ENCODE peak calls at places on chromosomes 4 and X, in seven cellular contexts. N is ascending aorta; A is NCI-H146; B is foreskin fibroblast; M is NCI-H748 treated with DMSO at 0.1 percent for 48 hours; F is C1 segment of cervical spinal cord; L is stimulated activated CD4-positive, alpha-beta T cell treated with anti-CD3 and anti-CD28 coated beads, Interleukin-4, amount 100 ng/mL, for 24 hours. E is an unnamed sample.

GRCh38 chrX:21375795-21376069 is 1.5 kb downstream of the CNKSR2 start:
- DNase-seq in B (no peak), L (no peak), M (no peak), F (no peak), N (no peak), A (peak; percentile 42), E (peak; percentile 3)

GRCh38 chrX:23134171-23134570 is 134.4 kb downstream of the DDX53 start:
- DNase-seq in M (no peak), A (no peak), F (no peak), L (no peak), N (no peak), B (no peak), E (no peak)

GRCh38 chrX:55818673-55819375 is 101.3 kb downstream of the RRAGB start:
- DNase-seq in M (no peak), B (no peak), F (no peak), L (no peak), A (no peak), N (no peak), E (no peak)

GRCh38 chr4:30847958-30848357 is 127.8 kb downstream of the PCDH7 start:
- DNase-seq in F (no peak), N (no peak), M (no peak), B (no peak), L (no peak), A (no peak), E (no peak)

GRCh38 chrX:85685843-85686242 is 306.4 kb upstream of the POF1B start:
- DNase-seq in M (no peak), F (no peak), N (no peak), L (no peak), B (no peak), A (no peak), E (no peak)

GRCh38 chrX:124805486-124805885 is 459.1 kb downstream of the SH2D1A start:
- DNase-seq in B (no peak), M (no peak), F (no peak), L (no peak), A (no peak), N (no peak), E (no peak)

GRCh38 chr4:8345053-8345945 is 75.7 kb downstream of the HTRA3 start:
- DNase-seq in N (no peak), L (no peak), M (no peak), B (no peak), A (no peak), F (no peak), E (no peak)

GRCh38 chr4:73714647-73715046 is 25.7 kb upstream of the CXCL8 start:
- DNase-seq in B (no peak), A (no peak), M (no peak), N (no peak), F (no peak), L (no peak), E (no peak)

GRCh38 chr4:97150966-97151365 is 992.3 kb downstream of the STPG2 start:
- DNase-seq in N (no peak), M (no peak), F (no peak), B (no peak), L (no peak), A (no peak), E (no peak)

GRCh38 chr4:2819244-2820215 is 24.1 kb upstream of the ADD1 start:
- DNase-seq in F (no peak), N (no peak), A (no peak), M (no peak), B (no peak), L (no peak), E (no peak)

GRCh38 chr4:80529021-80529420 is 193.5 kb downstream of the CFAP299 start:
- DNase-seq in B (no peak), F (no peak), A (no peak), N (no peak), M (no peak), L (no peak), E (peak; percentile 1)

GRCh38 chr4:850323-850945 is 24.5 kb upstream of the CPLX1 start:
- DNase-seq in M (no peak), B (no peak), N (no peak), L (no peak), F (no peak), A (no peak), E (no peak)

GRCh38 chrX:1679238-1679637 is 64.4 kb downstream of the ASMT start:
- DNase-seq in A (no peak), M (no peak), L (peak; percentile 43), F (no peak), N (no peak), B (no peak), E (peak; percentile 10)

GRCh38 chr4:41982716-41983115 is 1.2 kb downstream of the DCAF4L1 start:
- DNase-seq in N (no peak), L (no peak), A (no peak), M (no peak), F (no peak), B (no peak), E (no peak)

GRCh38 chrX:1430451-1430850 is 22.3 kb downstream of the ASMTL start:
- DNase-seq in F (no peak), L (no peak), M (no peak), B (no peak), N (no peak), A (no peak), E (no peak)

GRCh38 chr4:17336524-17336941 is 175.4 kb downstream of the QDPR start:
- DNase-seq in N (no peak), B (no peak), L (peak; percentile 81), F (no peak), M (no peak), A (no peak), E (peak; percentile 27)

GRCh38 chr4:99506781-99507180 is 4.0 kb upstream of the C4orf17 start:
- DNase-seq in F (no peak), N (no peak), L (no peak), M (no peak), B (no peak), A (no peak), E (no peak)

GRCh38 chrX:72495041-72495440 is 77.6 kb downstream of the HDAC8 start:
- DNase-seq in A (no peak), M (no peak), L (no peak), B (no peak), N (no peak), F (no peak), E (no peak)

E was measured in ELR.